ENCODE peak calls at places on chromosomes 7 and 10, in six cellular contexts. One of them, this sample, is unnamed.
A peak's percentile ranks its signal among the peaks of the same experiment; 100 is the strongest.

GRCh38 chr7:49670991-49671390 is 102.4 kb upstream of the VWC2 start:
- DNase-seq in A549: peak; percentile 5
- DNase-seq in H1: no peak
- DNase-seq in WTC11: no peak
- DNase-seq in K562: no peak
- DNase-seq in HepG2: no peak
- DNase-seq in this sample: no peak

GRCh38 chr7:39606352-39606751 is 17.0 kb upstream of the RALA start:
- DNase-seq in A549: no peak
- DNase-seq in H1: no peak
- DNase-seq in WTC11: no peak
- DNase-seq in K562: no peak
- DNase-seq in HepG2: no peak
- DNase-seq in this sample: no peak

GRCh38 chr7:6078548-6078947 is 47.4 kb downstream of the ANKRD61 start:
- DNase-seq in A549: no peak
- DNase-seq in H1: no peak
- DNase-seq in WTC11: no peak
- DNase-seq in K562: no peak
- DNase-seq in HepG2: no peak
- DNase-seq in this sample: no peak

GRCh38 chr10:43313901-43314300 is 47.0 kb upstream of the RASGEF1A start:
- DNase-seq in A549: no peak
- DNase-seq in H1: no peak
- DNase-seq in WTC11: no peak
- DNase-seq in K562: no peak
- DNase-seq in HepG2: no peak
- DNase-seq in this sample: no peak

GRCh38 chr7:15685358-15686181 is 913 bp downstream of the MEOX2 start:
- DNase-seq in A549: no peak
- DNase-seq in H1: peak; percentile 75
- DNase-seq in WTC11: peak; percentile 57
- DNase-seq in K562: no peak
- DNase-seq in HepG2: no peak
- DNase-seq in this sample: peak; percentile 54

GRCh38 chr10:11042375-11042774 is 24.7 kb downstream of the CELF2 start:
- DNase-seq in A549: no peak
- DNase-seq in H1: no peak
- DNase-seq in WTC11: no peak
- DNase-seq in K562: no peak
- DNase-seq in HepG2: no peak
- DNase-seq in this sample: no peak

GRCh38 chr7:11261470-11261869 is 287.8 kb downstream of the PHF14 start:
- DNase-seq in A549: no peak
- DNase-seq in H1: no peak
- DNase-seq in WTC11: no peak
- DNase-seq in K562: no peak
- DNase-seq in HepG2: peak; percentile 6
- DNase-seq in this sample: peak; percentile 1

GRCh38 chr7:140659727-140660396 is 12.9 kb upstream of the ADCK2 start:
- DNase-seq in A549: no peak
- DNase-seq in H1: no peak
- DNase-seq in WTC11: no peak
- DNase-seq in K562: no peak
- DNase-seq in HepG2: no peak
- DNase-seq in this sample: no peak

GRCh38 chr10:97081621-97082235 is 104.0 kb downstream of the SLIT1 start:
- DNase-seq in A549: peak; percentile 71
- DNase-seq in H1: peak; percentile 90
- DNase-seq in WTC11: peak; percentile 85
- DNase-seq in K562: peak; percentile 77
- DNase-seq in HepG2: peak; percentile 30
- DNase-seq in this sample: peak; percentile 57

GRCh38 chr7:126702242-126703016 is 550.3 kb downstream of the GRM8 start:
- DNase-seq in A549: no peak
- DNase-seq in H1: no peak
- DNase-seq in WTC11: no peak
- DNase-seq in K562: no peak
- DNase-seq in HepG2: no peak
- DNase-seq in this sample: peak; percentile 2

GRCh38 chr7:39321245-39321644 is 245.0 kb upstream of the YAE1 start:
- DNase-seq in A549: no peak
- DNase-seq in H1: no peak
- DNase-seq in WTC11: no peak
- DNase-seq in K562: no peak
- DNase-seq in HepG2: no peak
- DNase-seq in this sample: no peak

GRCh38 chr10:49119746-49120145 is 4.4 kb upstream of the VSTM4 start:
- DNase-seq in A549: no peak
- DNase-seq in H1: no peak
- DNase-seq in WTC11: no peak
- DNase-seq in K562: no peak
- DNase-seq in HepG2: no peak
- DNase-seq in this sample: no peak

GRCh38 chr10:8416755-8417154 is 362.3 kb downstream of the GATA3 start:
- DNase-seq in A549: no peak
- DNase-seq in H1: no peak
- DNase-seq in WTC11: no peak
- DNase-seq in K562: no peak
- DNase-seq in HepG2: no peak
- DNase-seq in this sample: no peak

GRCh38 chr10:15558136-15558535 is 161.6 kb downstream of the ITGA8 start:
- DNase-seq in A549: no peak
- DNase-seq in H1: no peak
- DNase-seq in WTC11: no peak
- DNase-seq in K562: no peak
- DNase-seq in HepG2: no peak
- DNase-seq in this sample: no peak

GRCh38 chr7:35362341-35362740 is 108.4 kb upstream of the TBX20 start:
- DNase-seq in A549: no peak
- DNase-seq in H1: no peak
- DNase-seq in WTC11: no peak
- DNase-seq in K562: no peak
- DNase-seq in HepG2: no peak
- DNase-seq in this sample: no peak

GRCh38 chr10:80444646-80445319 is 9.3 kb upstream of the TSPAN14 start:
- DNase-seq in A549: peak; percentile 89
- DNase-seq in H1: peak; percentile 58
- DNase-seq in WTC11: peak; percentile 50
- DNase-seq in K562: peak; percentile 87
- DNase-seq in HepG2: peak; percentile 58
- DNase-seq in this sample: peak; percentile 70

GRCh38 chr10:61900829-61901783 is at the start of gene ARID5B:
- DNase-seq in A549: peak; percentile 83
- DNase-seq in H1: peak; percentile 48
- DNase-seq in WTC11: peak; percentile 33
- DNase-seq in K562: peak; percentile 51
- DNase-seq in HepG2: peak; percentile 68
- DNase-seq in this sample: peak; percentile 59

GRCh38 chr10:132606536-132607316 is 69.1 kb downstream of the INPP5A start:
- DNase-seq in A549: no peak
- DNase-seq in H1: no peak
- DNase-seq in WTC11: no peak
- DNase-seq in K562: no peak
- DNase-seq in HepG2: peak; percentile 7
- DNase-seq in this sample: no peak

GRCh38 chr10:60175418-60175817 is 214.3 kb downstream of the ANK3 start:
- DNase-seq in A549: no peak
- DNase-seq in H1: no peak
- DNase-seq in WTC11: no peak
- DNase-seq in K562: no peak
- DNase-seq in HepG2: no peak
- DNase-seq in this sample: peak; percentile 82

GRCh38 chr10:76428541-76429330 is 997.3 kb downstream of the LRMDA start:
- DNase-seq in A549: no peak
- DNase-seq in H1: no peak
- DNase-seq in WTC11: no peak
- DNase-seq in K562: no peak
- DNase-seq in HepG2: no peak
- DNase-seq in this sample: peak; percentile 33

GRCh38 chr7:151796091-151796870 is 80.6 kb downstream of the PRKAG2 start:
- DNase-seq in A549: peak; percentile 55
- DNase-seq in H1: no peak
- DNase-seq in WTC11: no peak
- DNase-seq in K562: peak; percentile 33
- DNase-seq in HepG2: no peak
- DNase-seq in this sample: no peak

GRCh38 chr7:155610633-155611193 is 33.7 kb upstream of the RBM33 start:
- DNase-seq in A549: no peak
- DNase-seq in H1: peak; percentile 41
- DNase-seq in WTC11: no peak
- DNase-seq in K562: no peak
- DNase-seq in HepG2: no peak
- DNase-seq in this sample: no peak

GRCh38 chr10:32650246-32650655 is 204.3 kb downstream of the CCDC7 start:
- DNase-seq in A549: no peak
- DNase-seq in H1: no peak
- DNase-seq in WTC11: no peak
- DNase-seq in K562: no peak
- DNase-seq in HepG2: no peak
- DNase-seq in this sample: no peak

GRCh38 chr10:49056356-49056755 is 59.0 kb downstream of the VSTM4 start:
- DNase-seq in A549: no peak
- DNase-seq in H1: no peak
- DNase-seq in WTC11: no peak
- DNase-seq in K562: no peak
- DNase-seq in HepG2: no peak
- DNase-seq in this sample: no peak

DNA sequence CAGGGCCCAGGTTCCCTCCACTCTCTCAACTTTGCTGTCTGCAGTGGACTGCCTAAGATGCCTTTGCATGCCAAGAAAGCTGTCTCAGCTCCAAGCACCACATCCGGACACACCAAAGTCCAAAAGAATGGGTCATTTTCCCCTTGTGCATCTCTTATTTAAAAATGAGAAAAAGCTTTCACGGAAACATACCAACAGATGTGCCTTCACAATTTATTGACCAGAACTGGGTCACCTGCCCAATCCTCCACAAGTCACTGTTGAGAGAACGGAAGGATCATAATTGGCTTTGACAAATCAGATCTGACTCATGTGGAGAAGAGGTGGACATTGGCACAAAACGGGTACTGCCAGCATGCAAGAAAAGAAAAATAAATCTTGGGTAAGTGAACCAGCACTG is 258.3 kb downstream of the SNX13 start:
- DNase-seq in A549: no peak
- DNase-seq in H1: no peak
- DNase-seq in WTC11: no peak
- DNase-seq in K562: no peak
- DNase-seq in HepG2: no peak
- DNase-seq in this sample: no peak
- TF ChIP-seq JUN in A549: no peak
- TF ChIP-seq JUN in H1: no peak
- TF ChIP-seq JUN in WTC11: no peak
- TF ChIP-seq JUN in K562: no peak
- TF ChIP-seq JUN in HepG2: no peak
- TF ChIP-seq JUN in this sample: no peak

GRCh38 chr10:92592761-92593552 is at the start of gene KIF11:
- DNase-seq in A549: peak; percentile 84
- DNase-seq in H1: peak; percentile 97
- DNase-seq in WTC11: peak; percentile 97
- DNase-seq in K562: peak; percentile 85
- DNase-seq in HepG2: peak; percentile 95
- DNase-seq in this sample: peak; percentile 98

GRCh38 chr10:92593553-92594046 is 670 bp downstream of the KIF11 start:
- DNase-seq in A549: no peak
- DNase-seq in H1: no peak
- DNase-seq in WTC11: no peak
- DNase-seq in K562: no peak
- DNase-seq in HepG2: no peak
- DNase-seq in this sample: peak; percentile 67

GRCh38 chr10:92595505-92595904 is 2.6 kb downstream of the KIF11 start:
- DNase-seq in A549: no peak
- DNase-seq in H1: no peak
- DNase-seq in WTC11: no peak
- DNase-seq in K562: no peak
- DNase-seq in HepG2: no peak
- DNase-seq in this sample: no peak

GRCh38 chr10:92594194-92594593 is 1.3 kb downstream of the KIF11 start:
- DNase-seq in A549: no peak
- DNase-seq in H1: no peak
- DNase-seq in WTC11: no peak
- DNase-seq in K562: no peak
- DNase-seq in HepG2: no peak
- DNase-seq in this sample: peak; percentile 35

DNA sequence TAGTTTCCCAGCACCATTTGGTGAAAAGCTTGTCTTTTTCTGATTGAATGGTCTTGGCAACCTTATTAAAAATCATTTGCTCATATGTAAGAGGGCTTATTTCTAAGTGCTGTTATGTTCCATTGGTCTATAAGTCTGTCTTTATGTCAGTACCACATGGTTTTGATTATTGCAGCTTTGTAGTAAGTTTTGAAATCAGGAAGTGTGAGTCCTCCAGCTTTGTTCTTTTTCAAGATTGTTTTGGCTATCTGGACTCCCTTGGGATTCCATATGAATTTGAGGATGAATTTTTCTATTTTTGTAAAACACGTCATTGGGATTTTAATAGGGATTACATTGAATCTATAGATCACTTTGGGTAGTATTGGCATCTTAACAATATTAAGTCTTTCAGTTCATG is 5.4 kb downstream of the KIF11 start:
- DNase-seq in A549: no peak
- DNase-seq in H1: no peak
- DNase-seq in WTC11: no peak
- DNase-seq in K562: no peak
- DNase-seq in HepG2: no peak
- DNase-seq in this sample: no peak
- TF ChIP-seq JUN in A549: no peak
- TF ChIP-seq JUN in H1: no peak
- TF ChIP-seq JUN in WTC11: no peak
- TF ChIP-seq JUN in K562: no peak
- TF ChIP-seq JUN in HepG2: no peak
- TF ChIP-seq JUN in this sample: no peak

GRCh38 chr7:69772699-69773436 is 174.6 kb downstream of the AUTS2 start:
- DNase-seq in A549: no peak
- DNase-seq in H1: no peak
- DNase-seq in WTC11: no peak
- DNase-seq in K562: no peak
- DNase-seq in HepG2: no peak
- DNase-seq in this sample: no peak
- TF ChIP-seq JUN in A549: no peak
- TF ChIP-seq JUN in H1: no peak
- TF ChIP-seq JUN in WTC11: no peak
- TF ChIP-seq JUN in K562: no peak
- TF ChIP-seq JUN in HepG2: no peak
- TF ChIP-seq JUN in this sample: no peak

GRCh38 chr7:157122800-157123495 is 15.8 kb upstream of the UBE3C start:
- DNase-seq in A549: no peak
- DNase-seq in H1: no peak
- DNase-seq in WTC11: no peak
- DNase-seq in K562: peak; percentile 10
- DNase-seq in HepG2: no peak
- DNase-seq in this sample: no peak
- TF ChIP-seq JUN in A549: no peak
- TF ChIP-seq JUN in H1: no peak
- TF ChIP-seq JUN in WTC11: no peak
- TF ChIP-seq JUN in K562: no peak
- TF ChIP-seq JUN in HepG2: no peak
- TF ChIP-seq JUN in this sample: no peak